ENCODE peak calls at places on chromosome 17, in five cellular contexts. One of them, this sample, is unnamed.
A peak's percentile ranks its signal among the peaks of the same experiment; 100 is the strongest.

GRCh38 chr17:77425791-77426641 is 285.2 kb downstream of the SEC14L1 start:
- DNase-seq in stimulated activated naive B cell treated with anti-CD40 and anti-IgM and Interleukin-4, amounts not matched to agents 10 μg/mL and 1 μg/mL and 100 μg/mL, for 72 hours: no peak
- DNase-seq in AG10803: peak; percentile 60
- DNase-seq in Right ventricle myocardium superior: no peak
- DNase-seq in fibroblast of villous mesenchyme: peak; percentile 94
- DNase-seq in this sample: no peak

GRCh38 chr17:18158022-18158600 is 25.5 kb upstream of the ALKBH5 start:
- DNase-seq in stimulated activated naive B cell treated with anti-CD40 and anti-IgM and Interleukin-4, amounts not matched to agents 10 μg/mL and 1 μg/mL and 100 μg/mL, for 72 hours: peak; percentile 92
- DNase-seq in AG10803: peak; percentile 85
- DNase-seq in Right ventricle myocardium superior: peak; percentile 97
- DNase-seq in fibroblast of villous mesenchyme: peak; percentile 80
- DNase-seq in this sample: peak; percentile 91

GRCh38 chr17:17059301-17059890 is 17.1 kb downstream of the MPRIP start:
- DNase-seq in stimulated activated naive B cell treated with anti-CD40 and anti-IgM and Interleukin-4, amounts not matched to agents 10 μg/mL and 1 μg/mL and 100 μg/mL, for 72 hours: no peak
- DNase-seq in AG10803: no peak
- DNase-seq in Right ventricle myocardium superior: no peak
- DNase-seq in fibroblast of villous mesenchyme: no peak
- DNase-seq in this sample: no peak

GRCh38 chr17:75872434-75873351 is 5.7 kb downstream of the TRIM47 start:
- DNase-seq in stimulated activated naive B cell treated with anti-CD40 and anti-IgM and Interleukin-4, amounts not matched to agents 10 μg/mL and 1 μg/mL and 100 μg/mL, for 72 hours: no peak
- DNase-seq in AG10803: peak; percentile 82
- DNase-seq in Right ventricle myocardium superior: peak; percentile 89
- DNase-seq in fibroblast of villous mesenchyme: peak; percentile 84
- DNase-seq in this sample: no peak

GRCh38 chr17:48960834-48961515 is 7.4 kb downstream of the GIP start:
- DNase-seq in stimulated activated naive B cell treated with anti-CD40 and anti-IgM and Interleukin-4, amounts not matched to agents 10 μg/mL and 1 μg/mL and 100 μg/mL, for 72 hours: no peak
- DNase-seq in AG10803: no peak
- DNase-seq in Right ventricle myocardium superior: no peak
- DNase-seq in fibroblast of villous mesenchyme: no peak
- DNase-seq in this sample: no peak

GRCh38 chr17:64056269-64057005 is 36.0 kb upstream of the ICAM2 start:
- DNase-seq in stimulated activated naive B cell treated with anti-CD40 and anti-IgM and Interleukin-4, amounts not matched to agents 10 μg/mL and 1 μg/mL and 100 μg/mL, for 72 hours: peak; percentile 51
- DNase-seq in AG10803: no peak
- DNase-seq in Right ventricle myocardium superior: no peak
- DNase-seq in fibroblast of villous mesenchyme: no peak
- DNase-seq in this sample: peak; percentile 62

GRCh38 chr17:19270951-19271611 is 33.9 kb downstream of the EPN2 start:
- DNase-seq in stimulated activated naive B cell treated with anti-CD40 and anti-IgM and Interleukin-4, amounts not matched to agents 10 μg/mL and 1 μg/mL and 100 μg/mL, for 72 hours: peak; percentile 21
- DNase-seq in AG10803: no peak
- DNase-seq in Right ventricle myocardium superior: peak; percentile 69
- DNase-seq in fibroblast of villous mesenchyme: no peak
- DNase-seq in this sample: no peak

GRCh38 chr17:76078859-76079576 is at the start of gene ZACN:
- DNase-seq in stimulated activated naive B cell treated with anti-CD40 and anti-IgM and Interleukin-4, amounts not matched to agents 10 μg/mL and 1 μg/mL and 100 μg/mL, for 72 hours: no peak
- DNase-seq in AG10803: no peak
- DNase-seq in Right ventricle myocardium superior: no peak
- DNase-seq in fibroblast of villous mesenchyme: no peak
- DNase-seq in this sample: peak; percentile 20

GRCh38 chr17:68195667-68196393 is 52.0 kb upstream of the AMZ2 start:
- DNase-seq in stimulated activated naive B cell treated with anti-CD40 and anti-IgM and Interleukin-4, amounts not matched to agents 10 μg/mL and 1 μg/mL and 100 μg/mL, for 72 hours: no peak
- DNase-seq in AG10803: no peak
- DNase-seq in Right ventricle myocardium superior: peak; percentile 59
- DNase-seq in fibroblast of villous mesenchyme: no peak
- DNase-seq in this sample: no peak

GRCh38 chr17:73552300-73553088 is 91.8 kb downstream of the SDK2 start:
- DNase-seq in stimulated activated naive B cell treated with anti-CD40 and anti-IgM and Interleukin-4, amounts not matched to agents 10 μg/mL and 1 μg/mL and 100 μg/mL, for 72 hours: no peak
- DNase-seq in AG10803: no peak
- DNase-seq in Right ventricle myocardium superior: no peak
- DNase-seq in fibroblast of villous mesenchyme: no peak
- DNase-seq in this sample: no peak

GRCh38 chr17:7588553-7589203 is 1.2 kb downstream of the SOX15 start:
- DNase-seq in stimulated activated naive B cell treated with anti-CD40 and anti-IgM and Interleukin-4, amounts not matched to agents 10 μg/mL and 1 μg/mL and 100 μg/mL, for 72 hours: no peak
- DNase-seq in AG10803: no peak
- DNase-seq in Right ventricle myocardium superior: no peak
- DNase-seq in fibroblast of villous mesenchyme: no peak
- DNase-seq in this sample: no peak

GRCh38 chr17:75876190-75876937 is 2.0 kb downstream of the TRIM47 start:
- DNase-seq in stimulated activated naive B cell treated with anti-CD40 and anti-IgM and Interleukin-4, amounts not matched to agents 10 μg/mL and 1 μg/mL and 100 μg/mL, for 72 hours: peak; percentile 51
- DNase-seq in AG10803: no peak
- DNase-seq in Right ventricle myocardium superior: peak; percentile 72
- DNase-seq in fibroblast of villous mesenchyme: no peak
- DNase-seq in this sample: no peak

GRCh38 chr17:72749119-72749572 is 343.3 kb downstream of the SLC39A11 start:
- DNase-seq in stimulated activated naive B cell treated with anti-CD40 and anti-IgM and Interleukin-4, amounts not matched to agents 10 μg/mL and 1 μg/mL and 100 μg/mL, for 72 hours: no peak
- DNase-seq in AG10803: no peak
- DNase-seq in Right ventricle myocardium superior: no peak
- DNase-seq in fibroblast of villous mesenchyme: no peak
- DNase-seq in this sample: no peak

GRCh38 chr17:57243171-57243622 is 13.1 kb upstream of the MSI2 start:
- DNase-seq in stimulated activated naive B cell treated with anti-CD40 and anti-IgM and Interleukin-4, amounts not matched to agents 10 μg/mL and 1 μg/mL and 100 μg/mL, for 72 hours: peak; percentile 52
- DNase-seq in AG10803: peak; percentile 60
- DNase-seq in Right ventricle myocardium superior: peak; percentile 74
- DNase-seq in fibroblast of villous mesenchyme: peak; percentile 72
- DNase-seq in this sample: peak; percentile 53

GRCh38 chr17:59804910-59805381 is 87.8 kb downstream of the TUBD1 start:
- DNase-seq in stimulated activated naive B cell treated with anti-CD40 and anti-IgM and Interleukin-4, amounts not matched to agents 10 μg/mL and 1 μg/mL and 100 μg/mL, for 72 hours: no peak
- DNase-seq in AG10803: peak; percentile 49
- DNase-seq in Right ventricle myocardium superior: no peak
- DNase-seq in fibroblast of villous mesenchyme: peak; percentile 78
- DNase-seq in this sample: no peak

GRCh38 chr17:69474171-69474831 is 59.8 kb downstream of the MAP2K6 start:
- DNase-seq in stimulated activated naive B cell treated with anti-CD40 and anti-IgM and Interleukin-4, amounts not matched to agents 10 μg/mL and 1 μg/mL and 100 μg/mL, for 72 hours: no peak
- DNase-seq in AG10803: no peak
- DNase-seq in Right ventricle myocardium superior: no peak
- DNase-seq in fibroblast of villous mesenchyme: peak; percentile 24
- DNase-seq in this sample: no peak

GRCh38 chr17:77679589-77679988 is 278.9 kb upstream of the TNRC6C start:
- DNase-seq in stimulated activated naive B cell treated with anti-CD40 and anti-IgM and Interleukin-4, amounts not matched to agents 10 μg/mL and 1 μg/mL and 100 μg/mL, for 72 hours: no peak
- DNase-seq in AG10803: no peak
- DNase-seq in Right ventricle myocardium superior: no peak
- DNase-seq in fibroblast of villous mesenchyme: no peak
- DNase-seq in this sample: no peak

GRCh38 chr17:59754547-59754946 is 47.1 kb downstream of the VMP1 start:
- DNase-seq in stimulated activated naive B cell treated with anti-CD40 and anti-IgM and Interleukin-4, amounts not matched to agents 10 μg/mL and 1 μg/mL and 100 μg/mL, for 72 hours: no peak
- DNase-seq in AG10803: peak; percentile 96
- DNase-seq in Right ventricle myocardium superior: no peak
- DNase-seq in fibroblast of villous mesenchyme: peak; percentile 96
- DNase-seq in this sample: no peak